ENCODE peak calls at places on chromosomes 2 and 18, in five cellular contexts. I is cardiac fibroblast; B is pulmonary artery endothelial cell; D is AML-193; Z is stimulated activated effector memory CD8-positive, alpha-beta T cell treated with anti-CD3 and anti-CD28 coated beads, Interleukin-12 subunit alpha, Interleukin-12 subunit beta, amount 100 ng/mL, for 72 hours. T is an unnamed sample.

GRCh38 chr18:59707306-59707705 is 10.1 kb upstream of the CCBE1 start:
- DNase-seq in B (no peak), Z (no peak), I (no peak), D (no peak), T (no peak)

GRCh38 chr2:241942416-241943208 is 73.1 kb downstream of the RTP5 start:
- DNase-seq in B (no peak), I (no peak), Z (no peak), D (no peak), T (no peak)

GRCh38 chr18:74436158-74436755 is 20.9 kb downstream of the DIPK1C start:
- DNase-seq in B (no peak), I (no peak), Z (no peak), D (no peak), T (no peak)

GRCh38 chr18:11047156-11047555 is 102.2 kb downstream of the PIEZO2 start:
- DNase-seq in D (no peak), Z (no peak), I (no peak), B (no peak), T (no peak)

GRCh38 chr2:16071865-16072637 is 131.7 kb downstream of the MYCN start:
- DNase-seq in Z (no peak), B (no peak), D (no peak), I (no peak), T (no peak)

GRCh38 chr2:213057977-213058376 is 93.4 kb downstream of the IKZF2 start:
- DNase-seq in Z (no peak), B (no peak), D (no peak), I (peak; percentile 17), T (no peak)

GRCh38 chr2:61436092-61436491 is 34.8 kb downstream of the USP34 start:
- DNase-seq in I (peak; percentile 9), B (no peak), D (no peak), Z (no peak), T (no peak)

GRCh38 chr2:68345129-68345875 is 19.8 kb upstream of the PLEK start:
- DNase-seq in B (no peak), I (no peak), Z (no peak), D (no peak), T (no peak)

GRCh38 chr2:239790721-239791120 is 234.4 kb downstream of the NDUFA10 start:
- DNase-seq in D (no peak), I (no peak), Z (no peak), B (no peak), T (no peak)

GRCh38 chr2:241892299-241893137 is 23.0 kb downstream of the RTP5 start:
- DNase-seq in I (no peak), D (no peak), Z (no peak), B (no peak), T (no peak)

GRCh38 chr2:241272722-241273551 is 42.5 kb downstream of the HDLBP start:
- DNase-seq in I (peak; percentile 83), Z (peak; percentile 42), B (no peak), D (no peak), T (peak; percentile 88)

GRCh38 chr2:120791243-120791960 is 55.7 kb downstream of the GLI2 start:
- DNase-seq in D (no peak), I (no peak), B (no peak), Z (no peak), T (no peak)

GRCh38 chr2:28624798-28625701 is 126.6 kb upstream of the PPP1CB start:
- DNase-seq in B (no peak), D (peak; percentile 26), Z (peak; percentile 34), I (peak; percentile 84), T (peak; percentile 53)

GRCh38 chr2:97698530-97698929 is 14.8 kb upstream of the ZAP70 start:
- DNase-seq in I (no peak), B (no peak), Z (no peak), D (no peak), T (no peak)

GRCh38 chr2:19687260-19687659 is 214.5 kb downstream of the TTC32 start:
- DNase-seq in I (no peak), Z (no peak), D (no peak), B (no peak), T (no peak)

GRCh38 chr2:169768262-169768995 is 30.2 kb upstream of the SSB start:
- DNase-seq in D (no peak), B (no peak), I (no peak), Z (peak; percentile 8), T (no peak)

GRCh38 chr2:235333076-235333475 is 160.8 kb upstream of the AGAP1 start:
- DNase-seq in B (no peak), Z (no peak), D (no peak), I (no peak), T (no peak)

GRCh38 chr2:120576509-120577474 is 158.9 kb upstream of the GLI2 start:
- DNase-seq in I (peak; percentile 82), D (no peak), B (no peak), Z (no peak), T (peak; percentile 87)

GRCh38 chr2:241595600-241596140 is 37.1 kb downstream of the BOK start:
- DNase-seq in B (no peak), D (no peak), I (no peak), Z (no peak), T (peak; percentile 52)

GRCh38 chr2:215573495-215573894 is 137.6 kb upstream of the FN1 start:
- DNase-seq in I (no peak), Z (no peak), D (no peak), B (no peak), T (no peak)

GRCh38 chr18:36440614-36441013 is 143.1 kb downstream of the FHOD3 start:
- DNase-seq in D (no peak), Z (no peak), B (no peak), I (no peak), T (peak; percentile 48)

GRCh38 chr2:216205486-216205885 is 96.3 kb downstream of the XRCC5 start:
- DNase-seq in B (no peak), D (no peak), Z (no peak), I (no peak), T (no peak)

GRCh38 chr2:96499061-96499960 is 5.8 kb downstream of the NEURL3 start:
- DNase-seq in D (no peak), I (no peak), Z (no peak), B (no peak), T (no peak)

GRCh38 chr2:209933499-209934458 is 68.7 kb upstream of the RPE start:
- DNase-seq in Z (no peak), B (peak; percentile 2), I (peak; percentile 87), D (no peak), T (peak; percentile 38)

GRCh38 chr18:22613788-22614187 is 196.1 kb upstream of the CTAGE1 start:
- DNase-seq in Z (no peak), B (no peak), I (no peak), D (no peak), T (peak; percentile 22)

GRCh38 chr2:3188405-3188946 is 189.1 kb downstream of the EIPR1 start:
- DNase-seq in B (no peak), I (no peak), Z (no peak), D (no peak), T (no peak)

GRCh38 chr2:194927489-194927888 is 729.5 kb upstream of the SLC39A10 start:
- DNase-seq in Z (no peak), B (no peak), D (no peak), I (no peak), T (no peak)

GRCh38 chr2:129055829-129056228 is 737.2 kb upstream of the HS6ST1 start:
- DNase-seq in Z (no peak), I (no peak), D (no peak), B (no peak), T (no peak)

GRCh38 chr2:157441072-157441454 is 2.8 kb downstream of the CYTIP start:
- DNase-seq in I (peak; percentile 74), B (no peak), D (no peak), Z (no peak), T (no peak)

GRCh38 chr2:216404010-216404618 is 8.2 kb upstream of the SMARCAL1 start:
- DNase-seq in Z (no peak), D (peak; percentile 24), B (no peak), I (peak; percentile 54), T (peak; percentile 56)

GRCh38 chr2:96987264-96987909 is 1.0 kb upstream of the FAM178B start:
- DNase-seq in I (no peak), D (no peak), Z (no peak), B (no peak), T (no peak)

GRCh38 chr2:68660658-68661057 is 17.3 kb downstream of the PROKR1 start:
- DNase-seq in D (no peak), I (no peak), B (no peak), Z (no peak), T (no peak)